ENCODE peak calls at places on chromosome 15, in four cellular contexts. U is NCI-H1092, C is dorsolateral prefrontal cortex, X is NAMALWA. S is an unnamed sample.

GRCh38 chr15:25059698-25060471 is 105.1 kb downstream of the SNRPN start:
- DNase-seq in U (no peak), C (no peak), X (no peak), S (no peak)

GRCh38 chr15:85421116-85421925 is 40.9 kb downstream of the AKAP13 start:
- DNase-seq in U (no peak), C (no peak), X (no peak), S (no peak)

GRCh38 chr15:69265347-69265955 is 33.3 kb upstream of the PAQR5 start:
- DNase-seq in U (peak), C (no peak), X (peak), S (no peak)

GRCh38 chr15:43253431-43254403 is 13.0 kb downstream of the TGM5 start:
- DNase-seq in U (no peak), C (no peak), X (no peak), S (peak)

GRCh38 chr15:100686725-100687488 is 84.5 kb downstream of the ASB7 start:
- DNase-seq in U (no peak), C (no peak), X (no peak), S (no peak)

GRCh38 chr15:59434481-59434880 is 3.5 kb upstream of the FAM81A start:
- DNase-seq in U (no peak), C (no peak), X (no peak), S (no peak)

GRCh38 chr15:68583321-68583720 is 4.5 kb downstream of the CORO2B start:
- DNase-seq in U (no peak), C (no peak), X (no peak), S (peak)

GRCh38 chr15:82952156-82953081 is at the start of gene HOMER2:
- DNase-seq in U (no peak), C (no peak), X (no peak), S (peak)

GRCh38 chr15:66558271-66558670 is 7.5 kb downstream of the LCTL start:
- DNase-seq in U (no peak), C (no peak), X (no peak), S (no peak)

GRCh38 chr15:64010719-64011118 is 35.6 kb downstream of the DAPK2 start:
- DNase-seq in U (no peak), C (no peak), X (peak), S (peak)

GRCh38 chr15:62066663-62067447 is at the start of gene C2CD4A:
- DNase-seq in U (peak), C (no peak), X (no peak), S (no peak)

GRCh38 chr15:83436513-83437158 is 10.5 kb upstream of the SH3GL3 start:
- DNase-seq in U (no peak), C (no peak), X (peak), S (no peak)

GRCh38 chr15:83166218-83166617 is 41.4 kb downstream of the HDGFL3 start:
- DNase-seq in U (no peak), C (no peak), X (no peak), S (no peak)

GRCh38 chr15:62400778-62401177 is 235.7 kb upstream of the C2CD4B start:
- DNase-seq in U (no peak), C (no peak), X (no peak), S (no peak)

GRCh38 chr15:41653760-41654159 is 6.4 kb upstream of the MGA start:
- DNase-seq in U (no peak), C (no peak), X (no peak), S (no peak)

GRCh38 chr15:66927326-66928077 is 137.9 kb upstream of the SMAD3 start:
- DNase-seq in U (no peak), C (no peak), X (no peak), S (no peak)